ENCODE peak calls at places on chromosomes 7 and 10, in seven cellular contexts. One of them, this sample, is unnamed.

GRCh38 chr7:107940951-107941350 is 50.0 kb downstream of the DLD start:
- DNase-seq in astrocyte of the cerebellum: no peak
- DNase-seq in Peyer's patch: no peak
- DNase-seq in cardiac muscle cell: no peak
- DNase-seq in fibroblast of mammary gland: no peak
- DNase-seq in AG04450: no peak
- DNase-seq in heart right ventricle: no peak
- DNase-seq in this sample: no peak

GRCh38 chr7:149860821-149861727 is 12.7 kb upstream of the ATP6V0E2 start:
- DNase-seq in fibroblast of mammary gland: no peak
- DNase-seq in Peyer's patch: no peak
- DNase-seq in AG04450: no peak
- DNase-seq in astrocyte of the cerebellum: no peak
- DNase-seq in cardiac muscle cell: peak
- DNase-seq in heart right ventricle: no peak
- DNase-seq in this sample: no peak

GRCh38 chr10:91551856-91552255 is 81.0 kb downstream of the PPP1R3C start:
- DNase-seq in Peyer's patch: no peak
- DNase-seq in fibroblast of mammary gland: peak
- DNase-seq in heart right ventricle: peak
- DNase-seq in cardiac muscle cell: peak
- DNase-seq in AG04450: peak
- DNase-seq in astrocyte of the cerebellum: peak
- DNase-seq in this sample: no peak

GRCh38 chr7:24980695-24981543 is 941 bp upstream of the OSBPL3 start:
- DNase-seq in fibroblast of mammary gland: peak
- DNase-seq in AG04450: no peak
- DNase-seq in cardiac muscle cell: peak
- DNase-seq in astrocyte of the cerebellum: no peak
- DNase-seq in Peyer's patch: peak
- DNase-seq in heart right ventricle: peak
- DNase-seq in this sample: no peak

GRCh38 chr7:127822822-127823508 is 171.0 kb downstream of the SND1 start:
- DNase-seq in heart right ventricle: no peak
- DNase-seq in AG04450: no peak
- DNase-seq in Peyer's patch: no peak
- DNase-seq in fibroblast of mammary gland: no peak
- DNase-seq in astrocyte of the cerebellum: no peak
- DNase-seq in cardiac muscle cell: no peak
- DNase-seq in this sample: no peak

GRCh38 chr10:86374664-86375063 is 8.1 kb upstream of the GRID1 start:
- DNase-seq in Peyer's patch: no peak
- DNase-seq in heart right ventricle: no peak
- DNase-seq in AG04450: no peak
- DNase-seq in astrocyte of the cerebellum: no peak
- DNase-seq in fibroblast of mammary gland: no peak
- DNase-seq in cardiac muscle cell: no peak
- DNase-seq in this sample: no peak

GRCh38 chr10:89351402-89352038 is 23.7 kb downstream of the IFIT3 start:
- DNase-seq in Peyer's patch: no peak
- DNase-seq in AG04450: no peak
- DNase-seq in astrocyte of the cerebellum: no peak
- DNase-seq in cardiac muscle cell: no peak
- DNase-seq in heart right ventricle: no peak
- DNase-seq in fibroblast of mammary gland: peak
- DNase-seq in this sample: no peak

GRCh38 chr10:119412831-119413737 is 129.4 kb downstream of the RGS10 start:
- DNase-seq in cardiac muscle cell: peak
- DNase-seq in fibroblast of mammary gland: peak
- DNase-seq in AG04450: no peak
- DNase-seq in Peyer's patch: no peak
- DNase-seq in heart right ventricle: no peak
- DNase-seq in astrocyte of the cerebellum: no peak
- DNase-seq in this sample: no peak

GRCh38 chr10:103636996-103637395 is 143.5 kb downstream of the NEURL1 start:
- DNase-seq in fibroblast of mammary gland: peak
- DNase-seq in astrocyte of the cerebellum: no peak
- DNase-seq in Peyer's patch: no peak
- DNase-seq in heart right ventricle: no peak
- DNase-seq in cardiac muscle cell: no peak
- DNase-seq in AG04450: no peak
- DNase-seq in this sample: no peak

GRCh38 chr10:43396061-43396927 is 12.7 kb downstream of the HNRNPF start:
- DNase-seq in Peyer's patch: peak
- DNase-seq in cardiac muscle cell: peak
- DNase-seq in fibroblast of mammary gland: peak
- DNase-seq in heart right ventricle: peak
- DNase-seq in astrocyte of the cerebellum: no peak
- DNase-seq in AG04450: no peak
- DNase-seq in this sample: no peak

GRCh38 chr7:24755096-24755495 is 2.2 kb downstream of the GSDME start:
- DNase-seq in cardiac muscle cell: no peak
- DNase-seq in astrocyte of the cerebellum: no peak
- DNase-seq in AG04450: no peak
- DNase-seq in Peyer's patch: no peak
- DNase-seq in fibroblast of mammary gland: no peak
- DNase-seq in heart right ventricle: no peak
- DNase-seq in this sample: no peak

DNA sequence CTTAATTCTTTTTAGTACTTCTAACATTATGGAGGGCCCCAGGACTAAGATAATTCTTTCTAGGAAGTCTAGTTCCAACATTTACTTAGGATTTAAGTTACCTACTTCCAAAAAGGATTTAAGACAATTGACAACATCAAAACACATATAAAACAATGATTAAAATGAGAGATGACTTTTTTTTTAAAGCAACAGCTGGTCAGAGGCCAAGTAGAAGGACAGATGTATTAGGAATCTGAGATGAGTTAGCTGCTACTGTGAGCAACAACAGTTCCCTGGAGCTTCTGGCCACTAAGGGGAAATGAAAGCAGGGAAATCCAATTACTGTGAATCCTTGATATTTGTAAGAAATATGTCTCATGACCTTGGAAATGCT is 222.3 kb downstream of the PHTF2 start:
- DNase-seq in Peyer's patch: no peak
- DNase-seq in AG04450: no peak
- DNase-seq in fibroblast of mammary gland: peak
- DNase-seq in heart right ventricle: no peak
- DNase-seq in astrocyte of the cerebellum: no peak
- DNase-seq in cardiac muscle cell: no peak
- DNase-seq in this sample: no peak
- TF ChIP-seq CTCF in Peyer's patch: no peak
- TF ChIP-seq CTCF in AG04450: no peak
- TF ChIP-seq CTCF in fibroblast of mammary gland: no peak
- TF ChIP-seq CTCF in heart right ventricle: no peak
- TF ChIP-seq CTCF in astrocyte of the cerebellum: no peak
- TF ChIP-seq CTCF in cardiac muscle cell: no peak
- TF ChIP-seq CTCF in this sample: no peak

GRCh38 chr10:101121661-101122045 is 9.4 kb upstream of the TLX1 start:
- DNase-seq in cardiac muscle cell: no peak
- DNase-seq in fibroblast of mammary gland: no peak
- DNase-seq in astrocyte of the cerebellum: no peak
- DNase-seq in heart right ventricle: no peak
- DNase-seq in Peyer's patch: peak
- DNase-seq in AG04450: no peak
- DNase-seq in this sample: no peak
- H3K4me3 ChIP-seq in cardiac muscle cell: no peak
- H3K4me3 ChIP-seq in fibroblast of mammary gland: no peak
- H3K4me3 ChIP-seq in astrocyte of the cerebellum: no peak
- H3K4me3 ChIP-seq in heart right ventricle: no peak
- H3K4me3 ChIP-seq in Peyer's patch: peak
- H3K4me3 ChIP-seq in AG04450: no peak
- H3K4me3 ChIP-seq in this sample: peak

DNA sequence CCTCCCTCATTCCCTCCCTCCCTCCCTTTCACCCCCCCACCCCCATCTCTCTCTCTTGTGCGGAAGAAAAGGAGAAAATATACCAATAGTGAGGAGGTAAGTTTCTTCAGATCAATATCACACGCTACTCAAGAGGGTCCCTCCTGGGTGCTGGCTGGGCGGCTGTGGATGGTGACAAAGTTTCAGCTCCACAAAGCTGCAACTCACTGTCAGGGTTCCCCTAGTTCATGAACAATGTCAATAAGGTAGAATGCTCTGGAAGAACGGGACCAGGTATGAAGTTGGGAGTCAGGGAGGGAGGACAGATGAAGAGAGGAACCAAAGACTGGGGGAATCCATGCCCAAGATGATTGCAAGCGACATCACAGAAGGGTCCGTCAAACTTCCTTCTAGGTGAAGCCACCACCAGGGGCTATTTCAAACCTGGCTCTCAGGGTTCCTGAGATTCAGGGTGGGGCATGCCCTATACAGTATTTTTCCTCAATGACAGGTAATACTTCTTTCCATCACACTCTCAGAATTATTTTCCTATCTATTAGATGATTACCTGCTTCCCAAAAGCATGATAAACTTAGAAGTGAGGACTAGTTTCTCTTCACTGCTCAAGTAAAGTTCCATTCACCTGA is 1.4 kb upstream of the PDE1C start:
- DNase-seq in cardiac muscle cell: no peak
- DNase-seq in heart right ventricle: no peak
- DNase-seq in astrocyte of the cerebellum: no peak
- DNase-seq in fibroblast of mammary gland: no peak
- DNase-seq in AG04450: no peak
- DNase-seq in Peyer's patch: no peak
- DNase-seq in this sample: no peak
- TF ChIP-seq CTCF in cardiac muscle cell: no peak
- TF ChIP-seq CTCF in heart right ventricle: no peak
- TF ChIP-seq CTCF in astrocyte of the cerebellum: no peak
- TF ChIP-seq CTCF in fibroblast of mammary gland: no peak
- TF ChIP-seq CTCF in AG04450: no peak
- TF ChIP-seq CTCF in Peyer's patch: no peak
- TF ChIP-seq CTCF in this sample: no peak

GRCh38 chr7:99141334-99141733 is 2.6 kb downstream of the SMURF1 start:
- DNase-seq in cardiac muscle cell: no peak
- DNase-seq in heart right ventricle: no peak
- DNase-seq in fibroblast of mammary gland: no peak
- DNase-seq in astrocyte of the cerebellum: no peak
- DNase-seq in Peyer's patch: no peak
- DNase-seq in AG04450: no peak
- DNase-seq in this sample: no peak
- H3K4me3 ChIP-seq in cardiac muscle cell: no peak
- H3K4me3 ChIP-seq in heart right ventricle: peak
- H3K4me3 ChIP-seq in fibroblast of mammary gland: peak
- H3K4me3 ChIP-seq in astrocyte of the cerebellum: peak
- H3K4me3 ChIP-seq in Peyer's patch: peak
- H3K4me3 ChIP-seq in AG04450: peak
- H3K4me3 ChIP-seq in this sample: peak

DNA sequence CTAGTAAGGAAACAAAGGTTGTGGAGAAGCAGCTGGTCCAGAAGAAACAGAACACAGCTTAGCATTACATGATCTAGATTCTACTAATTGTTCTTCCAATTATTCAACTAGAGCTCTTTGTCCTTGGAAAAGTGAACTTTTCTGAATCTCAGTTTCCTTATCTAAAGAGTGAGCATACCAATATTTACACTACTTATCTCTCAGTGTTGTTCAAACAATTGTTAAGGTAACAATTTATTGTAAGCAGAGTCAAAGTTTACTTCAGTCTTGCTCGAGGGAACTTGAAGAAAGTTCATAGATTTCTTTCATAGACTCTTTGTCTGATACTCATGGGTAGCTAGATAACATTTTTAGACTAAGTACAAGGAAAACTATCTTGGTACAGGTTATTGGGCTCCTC is 42.2 kb upstream of the TRIM24 start:
- DNase-seq in heart right ventricle: no peak
- DNase-seq in fibroblast of mammary gland: no peak
- DNase-seq in AG04450: no peak
- DNase-seq in astrocyte of the cerebellum: no peak
- DNase-seq in Peyer's patch: no peak
- DNase-seq in cardiac muscle cell: no peak
- DNase-seq in this sample: no peak
- TF ChIP-seq CTCF in heart right ventricle: no peak
- TF ChIP-seq CTCF in fibroblast of mammary gland: no peak
- TF ChIP-seq CTCF in AG04450: no peak
- TF ChIP-seq CTCF in astrocyte of the cerebellum: no peak
- TF ChIP-seq CTCF in Peyer's patch: no peak
- TF ChIP-seq CTCF in cardiac muscle cell: no peak
- TF ChIP-seq CTCF in this sample: no peak

GRCh38 chr10:10910634-10911033 is 107.0 kb upstream of the CELF2 start:
- DNase-seq in cardiac muscle cell: no peak
- DNase-seq in AG04450: no peak
- DNase-seq in Peyer's patch: no peak
- DNase-seq in astrocyte of the cerebellum: no peak
- DNase-seq in heart right ventricle: no peak
- DNase-seq in fibroblast of mammary gland: peak
- DNase-seq in this sample: no peak

GRCh38 chr10:10914129-10914528 is 103.5 kb upstream of the CELF2 start:
- DNase-seq in astrocyte of the cerebellum: no peak
- DNase-seq in AG04450: no peak
- DNase-seq in fibroblast of mammary gland: no peak
- DNase-seq in heart right ventricle: peak
- DNase-seq in Peyer's patch: no peak
- DNase-seq in cardiac muscle cell: peak
- DNase-seq in this sample: no peak

GRCh38 chr10:10911035-10911434 is 106.6 kb upstream of the CELF2 start:
- DNase-seq in heart right ventricle: no peak
- DNase-seq in astrocyte of the cerebellum: no peak
- DNase-seq in fibroblast of mammary gland: no peak
- DNase-seq in Peyer's patch: no peak
- DNase-seq in AG04450: no peak
- DNase-seq in cardiac muscle cell: peak
- DNase-seq in this sample: no peak

GRCh38 chr10:10915215-10915614 is 102.5 kb upstream of the CELF2 start:
- DNase-seq in cardiac muscle cell: no peak
- DNase-seq in astrocyte of the cerebellum: no peak
- DNase-seq in AG04450: no peak
- DNase-seq in fibroblast of mammary gland: no peak
- DNase-seq in heart right ventricle: no peak
- DNase-seq in Peyer's patch: no peak
- DNase-seq in this sample: no peak

GRCh38 chr10:10911471-10911921 is 106.2 kb upstream of the CELF2 start:
- DNase-seq in heart right ventricle: peak
- DNase-seq in Peyer's patch: peak
- DNase-seq in fibroblast of mammary gland: peak
- DNase-seq in AG04450: peak
- DNase-seq in cardiac muscle cell: peak
- DNase-seq in astrocyte of the cerebellum: peak
- DNase-seq in this sample: peak
- H3K4me3 ChIP-seq in heart right ventricle: peak
- H3K4me3 ChIP-seq in Peyer's patch: no peak
- H3K4me3 ChIP-seq in fibroblast of mammary gland: peak
- H3K4me3 ChIP-seq in AG04450: peak
- H3K4me3 ChIP-seq in cardiac muscle cell: no peak
- H3K4me3 ChIP-seq in astrocyte of the cerebellum: peak
- H3K4me3 ChIP-seq in this sample: peak

DNA sequence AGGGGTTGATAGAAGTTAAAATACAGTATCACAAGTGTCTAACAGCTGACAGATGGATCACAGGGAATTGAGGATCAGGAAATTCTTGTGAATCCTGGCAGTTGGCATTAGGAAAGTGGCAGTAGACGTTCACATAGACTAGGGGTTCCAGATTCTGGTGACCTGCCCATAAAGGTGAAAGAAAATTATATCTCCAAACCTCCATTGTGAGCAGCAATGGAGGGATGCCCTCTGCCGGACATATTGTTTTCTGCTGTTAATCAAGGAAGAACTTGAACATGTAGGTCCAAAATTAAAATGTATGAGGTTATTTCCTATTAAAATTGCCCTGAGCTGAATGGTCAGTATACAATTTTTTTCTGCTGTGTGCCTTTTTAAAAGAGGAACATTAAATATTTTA is 5.1 kb downstream of the NME8 start:
- DNase-seq in fibroblast of mammary gland: no peak
- DNase-seq in astrocyte of the cerebellum: no peak
- DNase-seq in AG04450: no peak
- DNase-seq in cardiac muscle cell: peak
- DNase-seq in heart right ventricle: no peak
- DNase-seq in Peyer's patch: no peak
- DNase-seq in this sample: no peak
- TF ChIP-seq CTCF in fibroblast of mammary gland: peak
- TF ChIP-seq CTCF in astrocyte of the cerebellum: peak
- TF ChIP-seq CTCF in AG04450: no peak
- TF ChIP-seq CTCF in cardiac muscle cell: peak
- TF ChIP-seq CTCF in heart right ventricle: peak
- TF ChIP-seq CTCF in Peyer's patch: no peak
- TF ChIP-seq CTCF in this sample: peak